ENCODE peak calls at places on chromosomes 4 and X, in eight cellular contexts. C, X, K, D, B, J, U and Y are unnamed samples.

GRCh38 chr4:87974856-87975462 is 555 bp upstream of the SPP1 start:
- DNase-seq in X (no peak), C (no peak), B (no peak), U (peak), K (no peak), J (no peak), D (no peak), Y (no peak)

GRCh38 chr4:5461477-5461876 is 246.9 kb downstream of the EVC2 start:
- DNase-seq in J (no peak), U (no peak), K (no peak), D (no peak), B (no peak), X (no peak), C (no peak), Y (no peak)

GRCh38 chr4:56861365-56861764 is 39.9 kb upstream of the SPINK2 start:
- DNase-seq in U (peak), X (no peak), J (peak), D (no peak), C (no peak), B (no peak), K (no peak), Y (no peak)

GRCh38 chr4:131974730-131975129 is 1174.4 kb upstream of the PCDH10 start:
- DNase-seq in J (no peak), X (no peak), C (no peak), B (no peak), U (no peak), D (no peak), K (no peak), Y (no peak)

GRCh38 chrX:103637604-103638338 is 9.0 kb downstream of the TCEAL1 start:
- DNase-seq in B (no peak), J (no peak), D (no peak), U (peak), X (no peak), C (no peak), K (no peak), Y (no peak)

GRCh38 chr4:158968961-158969360 is 133.9 kb upstream of the RAPGEF2 start:
- DNase-seq in D (no peak), X (no peak), B (no peak), U (no peak), K (no peak), J (no peak), C (no peak), Y (no peak)

GRCh38 chr4:7918981-7919380 is 20.7 kb downstream of the AFAP1 start:
- DNase-seq in C (no peak), K (no peak), D (no peak), J (no peak), U (no peak), B (no peak), X (no peak), Y (no peak)

GRCh38 chrX:119423631-119424030 is 24.5 kb downstream of the SLC25A43 start:
- DNase-seq in X (no peak), B (peak), C (no peak), J (no peak), K (no peak), U (no peak), D (no peak), Y (no peak)

GRCh38 chr4:1648962-1649361 is 35.2 kb downstream of the FAM53A start:
- DNase-seq in C (no peak), U (no peak), K (no peak), J (no peak), X (no peak), D (no peak), B (no peak), Y (no peak)

GRCh38 chr4:40621592-40622512 is 7.8 kb downstream of the RBM47 start:
- DNase-seq in B (peak), U (peak), X (peak), J (peak), D (no peak), K (peak), C (peak), Y (peak)